ENCODE peak calls at places on chromosome 3, in nine cellular contexts. U, B, V, W, J, F, Y, C and H are unnamed samples.
A peak's percentile ranks its signal among the peaks of the same experiment; 100 is the strongest.

GRCh38 chr3:181054538-181054937 is 65.0 kb upstream of the DNAJC19 start:
- DNase-seq in V (no peak), J (no peak), C (no peak), U (no peak), W (no peak), F (no peak), B (no peak), Y (no peak), H (no peak)

GRCh38 chr3:11475324-11475723 is 168.4 kb downstream of the VGLL4 start:
- DNase-seq in V (no peak), B (no peak), F (no peak), J (no peak), W (no peak), U (no peak), C (no peak), Y (no peak), H (no peak)

GRCh38 chr3:148005456-148005855 is 596.3 kb downstream of the ZIC1 start:
- DNase-seq in V (no peak), J (no peak), Y (no peak), F (no peak), C (peak; percentile 6), W (no peak), U (no peak), B (no peak), H (no peak)

GRCh38 chr3:16728762-16729745 is 123.8 kb upstream of the DAZL start:
- DNase-seq in V (no peak), W (no peak), J (no peak), Y (no peak), C (no peak), U (no peak), B (no peak), F (no peak), H (peak; percentile 10)

GRCh38 chr3:143280984-143281383 is 161.4 kb downstream of the CHST2 start:
- DNase-seq in U (no peak), W (no peak), V (no peak), C (no peak), J (no peak), F (no peak), B (no peak), Y (no peak), H (no peak)

GRCh38 chr3:120102674-120103073 is 8.4 kb upstream of the GSK3B start:
- DNase-seq in Y (no peak), B (no peak), U (peak; percentile 4), W (no peak), F (no peak), J (no peak), C (no peak), V (no peak), H (peak; percentile 70)

GRCh38 chr3:187522890-187523289 is 147.3 kb downstream of the SST start:
- DNase-seq in U (no peak), Y (no peak), C (no peak), V (no peak), W (no peak), F (no peak), B (no peak), J (no peak), H (no peak)

GRCh38 chr3:158105710-158106438 is at the start of gene SHOX2:
- DNase-seq in J (peak; percentile 70), V (peak; percentile 70), W (peak; percentile 51), U (no peak), F (no peak), B (no peak), C (no peak), Y (peak; percentile 69), H (no peak)